ENCODE peak calls at places on chromosomes 1 and 21, in five cellular contexts. M is PC-3; K is activated T-helper 9 cell treated with anti-CD3 and anti-CD28 coated beads, Interleukin-2, amount 50 U/mL, for 16 hours; O is EH; J is nephron progenitor cell. P is an unnamed sample.
A peak's percentile ranks its signal among the peaks of the same experiment; 100 is the strongest.

GRCh38 chr1:155179107-155180031 is 5.7 kb downstream of the TRIM46 start:
- DNase-seq in M (no peak), K (no peak), O (no peak), J (no peak), P (peak; percentile 35)

GRCh38 chr1:232553809-232554208 is 76.1 kb downstream of the SIPA1L2 start:
- DNase-seq in M (no peak), K (no peak), O (peak; percentile 61), J (no peak), P (no peak)

GRCh38 chr1:227844320-227845114 is 29.0 kb downstream of the PRSS38 start:
- DNase-seq in M (no peak), K (no peak), O (no peak), J (no peak), P (no peak)

GRCh38 chr1:10302416-10302815 is 92.0 kb downstream of the KIF1B start:
- DNase-seq in M (no peak), K (no peak), O (no peak), J (no peak), P (no peak)

GRCh38 chr1:38301040-38301439 is 254.4 kb upstream of the POU3F1 start:
- DNase-seq in M (no peak), K (no peak), O (no peak), J (no peak), P (no peak)

GRCh38 chr1:236066828-236067386 is 2.0 kb upstream of the NID1 start:
- DNase-seq in M (no peak), K (peak; percentile 46), O (peak; percentile 18), J (no peak), P (no peak)

GRCh38 chr1:203228670-203229069 is 803 bp downstream of the CHIT1 start:
- DNase-seq in M (no peak), K (no peak), O (no peak), J (no peak), P (no peak)

GRCh38 chr1:235059221-235059620 is 69.4 kb downstream of the TOMM20 start:
- DNase-seq in M (no peak), K (no peak), O (no peak), J (no peak), P (no peak)

GRCh38 chr1:16075337-16076002 is 2.0 kb upstream of the FAM131C start:
- DNase-seq in M (peak; percentile 39), K (no peak), O (peak; percentile 73), J (no peak), P (no peak)

GRCh38 chr21:45607021-45607921 is 36.3 kb upstream of the PCBP3 start:
- DNase-seq in M (peak; percentile 86), K (peak; percentile 41), O (peak; percentile 23), J (no peak), P (no peak)

GRCh38 chr1:7824701-7825100 is 28.2 kb downstream of the UTS2 start:
- DNase-seq in M (no peak), K (no peak), O (no peak), J (no peak), P (no peak)

GRCh38 chr1:17200756-17201155 is 4.2 kb upstream of the PADI1 start:
- DNase-seq in M (no peak), K (no peak), O (no peak), J (no peak), P (no peak)

GRCh38 chr1:114595602-114596001 is 14.2 kb upstream of the BCAS2 start:
- DNase-seq in M (no peak), K (no peak), O (no peak), J (no peak), P (no peak)

GRCh38 chr1:228171221-228171891 is 5.8 kb downstream of the IBA57 start:
- DNase-seq in M (no peak), K (no peak), O (no peak), J (no peak), P (no peak)

GRCh38 chr1:81695741-81696140 is 105.0 kb upstream of the ADGRL2 start:
- DNase-seq in M (peak; percentile 66), K (no peak), O (peak; percentile 92), J (no peak), P (peak; percentile 65)

GRCh38 chr21:41819856-41820281 is 53.0 kb upstream of the RIPK4 start:
- DNase-seq in M (no peak), K (no peak), O (no peak), J (no peak), P (no peak)

GRCh38 chr21:25214676-25215075 is 392.6 kb downstream of the MRPL39 start:
- DNase-seq in M (no peak), K (no peak), O (no peak), J (no peak), P (no peak)

GRCh38 chr1:41313661-41314131 is 47.5 kb upstream of the FOXO6 start:
- DNase-seq in M (peak; percentile 31), K (no peak), O (no peak), J (peak; percentile 31), P (no peak)

GRCh38 chr21:35475768-35476167 is 426.7 kb upstream of the RUNX1 start:
- DNase-seq in M (no peak), K (no peak), O (peak; percentile 69), J (no peak), P (no peak)

GRCh38 chr1:182295697-182296096 is 95.9 kb downstream of the GLUL start:
- DNase-seq in M (no peak), K (no peak), O (no peak), J (no peak), P (no peak)

GRCh38 chr1:40385437-40386310 is 12.1 kb downstream of the SMAP2 start:
- DNase-seq in M (no peak), K (no peak), O (no peak), J (no peak), P (peak; percentile 35)

GRCh38 chr21:36535618-36536241 is 55.8 kb upstream of the CLDN14 start:
- DNase-seq in M (no peak), K (no peak), O (no peak), J (no peak), P (no peak)

GRCh38 chr1:204578867-204579664 is 62.9 kb downstream of the MDM4 start:
- DNase-seq in M (no peak), K (no peak), O (peak; percentile 15), J (peak; percentile 34), P (no peak)

GRCh38 chr1:87044840-87045239 is 130.4 kb downstream of the HS2ST1 start:
- DNase-seq in M (no peak), K (no peak), O (no peak), J (no peak), P (no peak)

GRCh38 chr1:168163670-168164069 is 15.1 kb upstream of the TIPRL start:
- DNase-seq in M (no peak), K (no peak), O (no peak), J (no peak), P (no peak)

GRCh38 chr1:30637183-30637969 is 86.0 kb downstream of the MATN1 start:
- DNase-seq in M (no peak), K (no peak), O (no peak), J (no peak), P (no peak)

P was measured in SJSA1.